ENCODE peak calls at places on chromosomes 5 and 9, in eight cellular contexts. One of them, this sample, is unnamed.

GRCh38 chr9:6965566-6965965 is 207.8 kb downstream of the KDM4C start:
- DNase-seq in ovary: no peak
- DNase-seq in A549: no peak
- DNase-seq in adrenal gland: no peak
- DNase-seq in suprapubic skin: no peak
- DNase-seq in sigmoid colon: no peak
- DNase-seq in HepG2: no peak
- DNase-seq in HCT116: no peak
- DNase-seq in this sample: no peak

GRCh38 chr9:114484854-114485443 is 20.3 kb downstream of the WHRN start:
- DNase-seq in ovary: no peak
- DNase-seq in A549: no peak
- DNase-seq in adrenal gland: peak
- DNase-seq in suprapubic skin: no peak
- DNase-seq in sigmoid colon: no peak
- DNase-seq in HepG2: no peak
- DNase-seq in HCT116: peak
- DNase-seq in this sample: no peak

GRCh38 chr9:79371301-79371700 is 200.5 kb upstream of the TLE4 start:
- DNase-seq in ovary: no peak
- DNase-seq in A549: no peak
- DNase-seq in adrenal gland: no peak
- DNase-seq in suprapubic skin: no peak
- DNase-seq in sigmoid colon: no peak
- DNase-seq in HepG2: no peak
- DNase-seq in HCT116: no peak
- DNase-seq in this sample: no peak

GRCh38 chr5:12080761-12081160 is 176.5 kb upstream of the CTNND2 start:
- DNase-seq in ovary: no peak
- DNase-seq in A549: no peak
- DNase-seq in adrenal gland: no peak
- DNase-seq in suprapubic skin: no peak
- DNase-seq in sigmoid colon: no peak
- DNase-seq in HepG2: no peak
- DNase-seq in HCT116: no peak
- DNase-seq in this sample: no peak

GRCh38 chr5:106415541-106415940 is 1255.2 kb downstream of the EFNA5 start:
- DNase-seq in ovary: no peak
- DNase-seq in A549: no peak
- DNase-seq in adrenal gland: no peak
- DNase-seq in suprapubic skin: no peak
- DNase-seq in sigmoid colon: no peak
- DNase-seq in HepG2: no peak
- DNase-seq in HCT116: no peak
- DNase-seq in this sample: no peak

GRCh38 chr5:78554595-78554994 is 94.0 kb downstream of the LHFPL2 start:
- DNase-seq in ovary: no peak
- DNase-seq in A549: no peak
- DNase-seq in adrenal gland: no peak
- DNase-seq in suprapubic skin: no peak
- DNase-seq in sigmoid colon: no peak
- DNase-seq in HepG2: no peak
- DNase-seq in HCT116: no peak
- DNase-seq in this sample: no peak

GRCh38 chr5:125486634-125487033 is 740.2 kb upstream of the ZNF608 start:
- DNase-seq in ovary: no peak
- DNase-seq in A549: no peak
- DNase-seq in adrenal gland: no peak
- DNase-seq in suprapubic skin: no peak
- DNase-seq in sigmoid colon: no peak
- DNase-seq in HepG2: no peak
- DNase-seq in HCT116: no peak
- DNase-seq in this sample: no peak

GRCh38 chr9:123738664-123739063 is 191.3 kb downstream of the DENND1A start:
- DNase-seq in ovary: no peak
- DNase-seq in A549: no peak
- DNase-seq in adrenal gland: no peak
- DNase-seq in suprapubic skin: no peak
- DNase-seq in sigmoid colon: no peak
- DNase-seq in HepG2: peak
- DNase-seq in HCT116: no peak
- DNase-seq in this sample: no peak

GRCh38 chr5:135462304-135462703 is 10.2 kb upstream of the TIFAB start:
- DNase-seq in ovary: no peak
- DNase-seq in A549: peak
- DNase-seq in adrenal gland: no peak
- DNase-seq in suprapubic skin: no peak
- DNase-seq in sigmoid colon: peak
- DNase-seq in HepG2: peak
- DNase-seq in HCT116: peak
- DNase-seq in this sample: no peak

GRCh38 chr9:126516936-126517750 is 96.6 kb upstream of the LMX1B start:
- DNase-seq in ovary: no peak
- DNase-seq in A549: peak
- DNase-seq in adrenal gland: no peak
- DNase-seq in suprapubic skin: peak
- DNase-seq in sigmoid colon: no peak
- DNase-seq in HepG2: peak
- DNase-seq in HCT116: peak
- DNase-seq in this sample: no peak

GRCh38 chr5:77928776-77929175 is 152.6 kb upstream of the TBCA start:
- DNase-seq in ovary: no peak
- DNase-seq in A549: no peak
- DNase-seq in adrenal gland: no peak
- DNase-seq in suprapubic skin: no peak
- DNase-seq in sigmoid colon: no peak
- DNase-seq in HepG2: no peak
- DNase-seq in HCT116: no peak
- DNase-seq in this sample: no peak

GRCh38 chr5:141349917-141350619 is at the start of gene PCDHGB1:
- DNase-seq in ovary: peak
- DNase-seq in A549: peak
- DNase-seq in adrenal gland: no peak
- DNase-seq in suprapubic skin: no peak
- DNase-seq in sigmoid colon: no peak
- DNase-seq in HepG2: peak
- DNase-seq in HCT116: no peak
- DNase-seq in this sample: peak

GRCh38 chr9:5140151-5140550 is 45.3 kb downstream of the INSL6 start:
- DNase-seq in ovary: no peak
- DNase-seq in A549: no peak
- DNase-seq in adrenal gland: no peak
- DNase-seq in suprapubic skin: no peak
- DNase-seq in sigmoid colon: no peak
- DNase-seq in HepG2: no peak
- DNase-seq in HCT116: no peak
- DNase-seq in this sample: no peak

GRCh38 chr5:178192244-178192643 is 5.1 kb upstream of the GMCL2 start:
- DNase-seq in ovary: no peak
- DNase-seq in A549: no peak
- DNase-seq in adrenal gland: no peak
- DNase-seq in suprapubic skin: no peak
- DNase-seq in sigmoid colon: no peak
- DNase-seq in HepG2: no peak
- DNase-seq in HCT116: no peak
- DNase-seq in this sample: no peak

GRCh38 chr9:26169684-26170083 is 491.4 kb upstream of the TUSC1 start:
- DNase-seq in ovary: no peak
- DNase-seq in A549: peak
- DNase-seq in adrenal gland: no peak
- DNase-seq in suprapubic skin: no peak
- DNase-seq in sigmoid colon: no peak
- DNase-seq in HepG2: no peak
- DNase-seq in HCT116: no peak
- DNase-seq in this sample: no peak

GRCh38 chr5:180787025-180787424 is 15.6 kb downstream of the MGAT1 start:
- DNase-seq in ovary: no peak
- DNase-seq in A549: no peak
- DNase-seq in adrenal gland: no peak
- DNase-seq in suprapubic skin: no peak
- DNase-seq in sigmoid colon: no peak
- DNase-seq in HepG2: no peak
- DNase-seq in HCT116: no peak
- DNase-seq in this sample: no peak

GRCh38 chr5:31083364-31083763 is 110.1 kb upstream of the CDH6 start:
- DNase-seq in ovary: no peak
- DNase-seq in A549: no peak
- DNase-seq in adrenal gland: no peak
- DNase-seq in suprapubic skin: no peak
- DNase-seq in sigmoid colon: no peak
- DNase-seq in HepG2: no peak
- DNase-seq in HCT116: no peak
- DNase-seq in this sample: no peak

GRCh38 chr9:16501098-16501663 is 369.3 kb downstream of the BNC2 start:
- DNase-seq in ovary: no peak
- DNase-seq in A549: no peak
- DNase-seq in adrenal gland: no peak
- DNase-seq in suprapubic skin: no peak
- DNase-seq in sigmoid colon: no peak
- DNase-seq in HepG2: no peak
- DNase-seq in HCT116: no peak
- DNase-seq in this sample: no peak

GRCh38 chr5:176386491-176386890 is 1.9 kb downstream of the NOP16 start:
- DNase-seq in ovary: no peak
- DNase-seq in A549: no peak
- DNase-seq in adrenal gland: no peak
- DNase-seq in suprapubic skin: no peak
- DNase-seq in sigmoid colon: no peak
- DNase-seq in HepG2: no peak
- DNase-seq in HCT116: no peak
- DNase-seq in this sample: no peak

GRCh38 chr5:176388003-176388340 is 426 bp downstream of the NOP16 start:
- DNase-seq in ovary: no peak
- DNase-seq in A549: peak
- DNase-seq in adrenal gland: no peak
- DNase-seq in suprapubic skin: no peak
- DNase-seq in sigmoid colon: no peak
- DNase-seq in HepG2: peak
- DNase-seq in HCT116: no peak
- DNase-seq in this sample: no peak

GRCh38 chr5:176389114-176389768 is 690 bp downstream of the HIGD2A start:
- DNase-seq in ovary: no peak
- DNase-seq in A549: no peak
- DNase-seq in adrenal gland: no peak
- DNase-seq in suprapubic skin: no peak
- DNase-seq in sigmoid colon: no peak
- DNase-seq in HepG2: no peak
- DNase-seq in HCT116: no peak
- DNase-seq in this sample: no peak

GRCh38 chr5:176387384-176387925 is 943 bp downstream of the NOP16 start:
- DNase-seq in ovary: no peak
- DNase-seq in A549: no peak
- DNase-seq in adrenal gland: no peak
- DNase-seq in suprapubic skin: no peak
- DNase-seq in sigmoid colon: no peak
- DNase-seq in HepG2: no peak
- DNase-seq in HCT116: no peak
- DNase-seq in this sample: no peak

GRCh38 chr5:176388341-176389113 is at the start of the genes HIGD2A and NOP16:
- DNase-seq in ovary: peak
- DNase-seq in A549: peak
- DNase-seq in adrenal gland: peak
- DNase-seq in suprapubic skin: peak
- DNase-seq in sigmoid colon: peak
- DNase-seq in HepG2: peak
- DNase-seq in HCT116: peak
- DNase-seq in this sample: peak
- TF ChIP-seq POLR2A in ovary: no peak
- TF ChIP-seq POLR2A in A549: peak
- TF ChIP-seq POLR2A in adrenal gland: no peak
- TF ChIP-seq POLR2A in suprapubic skin: no peak
- TF ChIP-seq POLR2A in sigmoid colon: no peak
- TF ChIP-seq POLR2A in HepG2: peak
- TF ChIP-seq POLR2A in HCT116: peak
- TF ChIP-seq POLR2A in this sample: peak

GRCh38 chr5:101292199-101292598 is 389.1 kb upstream of the ST8SIA4 start:
- DNase-seq in ovary: no peak
- DNase-seq in A549: no peak
- DNase-seq in adrenal gland: no peak
- DNase-seq in suprapubic skin: no peak
- DNase-seq in sigmoid colon: no peak
- DNase-seq in HepG2: no peak
- DNase-seq in HCT116: no peak
- DNase-seq in this sample: no peak

GRCh38 chr5:101288633-101289032 is 385.6 kb upstream of the ST8SIA4 start:
- DNase-seq in ovary: no peak
- DNase-seq in A549: no peak
- DNase-seq in adrenal gland: no peak
- DNase-seq in suprapubic skin: no peak
- DNase-seq in sigmoid colon: no peak
- DNase-seq in HepG2: no peak
- DNase-seq in HCT116: no peak
- DNase-seq in this sample: no peak
- TF ChIP-seq POLR2A in ovary: no peak
- TF ChIP-seq POLR2A in A549: no peak
- TF ChIP-seq POLR2A in adrenal gland: no peak
- TF ChIP-seq POLR2A in suprapubic skin: no peak
- TF ChIP-seq POLR2A in sigmoid colon: no peak
- TF ChIP-seq POLR2A in HepG2: no peak
- TF ChIP-seq POLR2A in HCT116: no peak
- TF ChIP-seq POLR2A in this sample: no peak

GRCh38 chr5:150609843-150610584 is 30.4 kb upstream of the SYNPO start:
- DNase-seq in ovary: no peak
- DNase-seq in A549: no peak
- DNase-seq in adrenal gland: no peak
- DNase-seq in suprapubic skin: no peak
- DNase-seq in sigmoid colon: peak
- DNase-seq in HepG2: peak
- DNase-seq in HCT116: no peak
- DNase-seq in this sample: peak
- TF ChIP-seq POLR2A in ovary: no peak
- TF ChIP-seq POLR2A in A549: no peak
- TF ChIP-seq POLR2A in adrenal gland: no peak
- TF ChIP-seq POLR2A in suprapubic skin: no peak
- TF ChIP-seq POLR2A in sigmoid colon: no peak
- TF ChIP-seq POLR2A in HepG2: no peak
- TF ChIP-seq POLR2A in HCT116: no peak
- TF ChIP-seq POLR2A in this sample: peak

DNA sequence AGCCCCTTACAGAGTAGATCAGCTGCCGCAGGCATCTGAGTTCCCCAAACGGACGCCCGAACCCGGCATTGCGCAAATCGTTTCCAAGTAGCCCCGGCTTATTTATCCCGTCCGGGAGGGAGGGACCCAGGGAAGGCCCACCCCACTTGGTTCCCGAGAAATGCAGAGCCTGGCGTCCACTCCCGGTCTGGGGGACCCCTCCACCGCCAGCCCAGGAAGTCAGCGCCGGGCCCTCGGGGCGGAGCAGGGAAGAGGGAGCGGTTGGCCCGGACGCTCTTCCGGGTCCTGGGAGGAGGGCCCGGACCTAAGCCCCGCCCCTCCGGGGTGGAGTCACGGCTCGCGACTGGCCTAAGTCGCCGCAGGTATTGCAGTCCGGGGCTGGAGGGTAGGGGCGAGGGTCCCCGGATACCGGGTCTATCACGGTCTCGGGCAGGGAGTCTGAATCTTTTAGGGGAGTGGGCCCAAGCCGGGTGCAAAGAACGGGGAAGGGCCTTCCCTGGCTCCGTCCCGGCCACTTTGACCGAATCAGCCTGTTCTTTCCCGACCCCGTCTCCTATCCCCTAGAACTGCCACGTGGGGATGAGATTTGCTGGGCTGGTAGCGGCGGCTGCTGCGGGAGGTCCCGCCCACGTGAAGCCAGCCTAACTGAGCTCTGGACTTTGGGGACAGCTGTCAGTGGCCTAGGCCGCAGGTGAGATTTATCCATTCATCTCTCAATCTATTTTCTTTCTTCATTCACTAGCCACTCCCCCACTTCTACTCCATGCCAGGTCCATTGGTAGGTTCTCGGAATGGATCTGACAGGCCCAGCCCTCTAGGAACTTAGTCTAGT is at the start of gene RABEPK:
- DNase-seq in ovary: peak
- DNase-seq in A549: peak
- DNase-seq in adrenal gland: peak
- DNase-seq in suprapubic skin: peak
- DNase-seq in sigmoid colon: peak
- DNase-seq in HepG2: peak
- DNase-seq in HCT116: peak
- DNase-seq in this sample: peak
- TF ChIP-seq POLR2A in ovary: peak
- TF ChIP-seq POLR2A in A549: peak
- TF ChIP-seq POLR2A in adrenal gland: peak
- TF ChIP-seq POLR2A in suprapubic skin: no peak
- TF ChIP-seq POLR2A in sigmoid colon: peak
- TF ChIP-seq POLR2A in HepG2: peak
- TF ChIP-seq POLR2A in HCT116: peak
- TF ChIP-seq POLR2A in this sample: peak